ENCODE peak calls at places on chromosomes 13 and 19, in eight cellular contexts. One of them, this sample, is unnamed.

GRCh38 chr13:106151056-106151699 is 384.3 kb downstream of the EFNB2 start:
- DNase-seq in fibroblast of lung: peak
- DNase-seq in HFF-Myc: peak
- DNase-seq in EL: peak
- DNase-seq in ELR: peak
- DNase-seq in stimulated activated CD8-positive, alpha-beta memory T cell treated with anti-CD3 and anti-CD28 coated beads, Interleukin-15, amount 100 ng/mL, for 24 hours: no peak
- DNase-seq in fibroblast of gingiva: peak
- DNase-seq in GDM1: no peak
- DNase-seq in this sample: peak

GRCh38 chr13:46728777-46729176 is 68.2 kb downstream of the ESD start:
- DNase-seq in fibroblast of lung: no peak
- DNase-seq in HFF-Myc: no peak
- DNase-seq in stimulated activated CD8-positive, alpha-beta memory T cell treated with anti-CD3 and anti-CD28 coated beads, Interleukin-15, amount 100 ng/mL, for 24 hours: no peak
- DNase-seq in GDM1: no peak
- DNase-seq in fibroblast of gingiva: no peak
- DNase-seq in EL: peak
- DNase-seq in ELR: peak
- DNase-seq in this sample: no peak

GRCh38 chr13:109939105-109939504 is 152.7 kb upstream of the IRS2 start:
- DNase-seq in ELR: no peak
- DNase-seq in EL: no peak
- DNase-seq in fibroblast of gingiva: peak
- DNase-seq in GDM1: no peak
- DNase-seq in stimulated activated CD8-positive, alpha-beta memory T cell treated with anti-CD3 and anti-CD28 coated beads, Interleukin-15, amount 100 ng/mL, for 24 hours: no peak
- DNase-seq in HFF-Myc: no peak
- DNase-seq in fibroblast of lung: no peak
- DNase-seq in this sample: no peak

GRCh38 chr13:27481766-27482165 is 31.4 kb upstream of the MTIF3 start:
- DNase-seq in ELR: peak
- DNase-seq in GDM1: peak
- DNase-seq in EL: peak
- DNase-seq in fibroblast of lung: no peak
- DNase-seq in stimulated activated CD8-positive, alpha-beta memory T cell treated with anti-CD3 and anti-CD28 coated beads, Interleukin-15, amount 100 ng/mL, for 24 hours: no peak
- DNase-seq in fibroblast of gingiva: no peak
- DNase-seq in HFF-Myc: no peak
- DNase-seq in this sample: peak

GRCh38 chr19:38270587-38271167 is 6.3 kb downstream of the SPINT2 start:
- DNase-seq in HFF-Myc: no peak
- DNase-seq in GDM1: no peak
- DNase-seq in ELR: peak
- DNase-seq in stimulated activated CD8-positive, alpha-beta memory T cell treated with anti-CD3 and anti-CD28 coated beads, Interleukin-15, amount 100 ng/mL, for 24 hours: no peak
- DNase-seq in fibroblast of lung: peak
- DNase-seq in EL: peak
- DNase-seq in fibroblast of gingiva: peak
- DNase-seq in this sample: peak

GRCh38 chr13:108033800-108034707 is 181.3 kb downstream of the LIG4 start:
- DNase-seq in fibroblast of gingiva: no peak
- DNase-seq in fibroblast of lung: peak
- DNase-seq in HFF-Myc: no peak
- DNase-seq in EL: no peak
- DNase-seq in stimulated activated CD8-positive, alpha-beta memory T cell treated with anti-CD3 and anti-CD28 coated beads, Interleukin-15, amount 100 ng/mL, for 24 hours: no peak
- DNase-seq in ELR: no peak
- DNase-seq in GDM1: no peak
- DNase-seq in this sample: no peak

GRCh38 chr13:73138276-73138950 is 79.6 kb downstream of the KLF5 start:
- DNase-seq in fibroblast of lung: peak
- DNase-seq in EL: peak
- DNase-seq in GDM1: no peak
- DNase-seq in stimulated activated CD8-positive, alpha-beta memory T cell treated with anti-CD3 and anti-CD28 coated beads, Interleukin-15, amount 100 ng/mL, for 24 hours: no peak
- DNase-seq in HFF-Myc: no peak
- DNase-seq in ELR: peak
- DNase-seq in fibroblast of gingiva: peak
- DNase-seq in this sample: peak

GRCh38 chr19:11179716-11180297 is 17.5 kb downstream of the KANK2 start:
- DNase-seq in stimulated activated CD8-positive, alpha-beta memory T cell treated with anti-CD3 and anti-CD28 coated beads, Interleukin-15, amount 100 ng/mL, for 24 hours: no peak
- DNase-seq in ELR: no peak
- DNase-seq in fibroblast of lung: no peak
- DNase-seq in HFF-Myc: no peak
- DNase-seq in EL: no peak
- DNase-seq in GDM1: no peak
- DNase-seq in fibroblast of gingiva: no peak
- DNase-seq in this sample: no peak

GRCh38 chr13:109096101-109096500 is 466.7 kb downstream of the MYO16 start:
- DNase-seq in fibroblast of gingiva: no peak
- DNase-seq in stimulated activated CD8-positive, alpha-beta memory T cell treated with anti-CD3 and anti-CD28 coated beads, Interleukin-15, amount 100 ng/mL, for 24 hours: no peak
- DNase-seq in ELR: peak
- DNase-seq in HFF-Myc: no peak
- DNase-seq in fibroblast of lung: no peak
- DNase-seq in EL: no peak
- DNase-seq in GDM1: peak
- DNase-seq in this sample: no peak

GRCh38 chr13:43895940-43896339 is 16.2 kb downstream of the LACC1 start:
- DNase-seq in stimulated activated CD8-positive, alpha-beta memory T cell treated with anti-CD3 and anti-CD28 coated beads, Interleukin-15, amount 100 ng/mL, for 24 hours: no peak
- DNase-seq in fibroblast of gingiva: peak
- DNase-seq in HFF-Myc: no peak
- DNase-seq in EL: no peak
- DNase-seq in GDM1: no peak
- DNase-seq in ELR: no peak
- DNase-seq in fibroblast of lung: peak
- DNase-seq in this sample: peak

GRCh38 chr19:572891-573825 is 762 bp downstream of the BSG start:
- DNase-seq in HFF-Myc: no peak
- DNase-seq in fibroblast of gingiva: peak
- DNase-seq in ELR: peak
- DNase-seq in EL: peak
- DNase-seq in stimulated activated CD8-positive, alpha-beta memory T cell treated with anti-CD3 and anti-CD28 coated beads, Interleukin-15, amount 100 ng/mL, for 24 hours: no peak
- DNase-seq in fibroblast of lung: peak
- DNase-seq in GDM1: no peak
- DNase-seq in this sample: peak

GRCh38 chr13:94640676-94641075 is 39.0 kb downstream of the GPR180 start:
- DNase-seq in EL: peak
- DNase-seq in HFF-Myc: no peak
- DNase-seq in GDM1: no peak
- DNase-seq in ELR: peak
- DNase-seq in fibroblast of gingiva: no peak
- DNase-seq in fibroblast of lung: peak
- DNase-seq in stimulated activated CD8-positive, alpha-beta memory T cell treated with anti-CD3 and anti-CD28 coated beads, Interleukin-15, amount 100 ng/mL, for 24 hours: no peak
- DNase-seq in this sample: peak

GRCh38 chr19:580274-580835 is 8.0 kb downstream of the BSG start:
- DNase-seq in GDM1: no peak
- DNase-seq in fibroblast of lung: no peak
- DNase-seq in stimulated activated CD8-positive, alpha-beta memory T cell treated with anti-CD3 and anti-CD28 coated beads, Interleukin-15, amount 100 ng/mL, for 24 hours: no peak
- DNase-seq in EL: no peak
- DNase-seq in HFF-Myc: no peak
- DNase-seq in fibroblast of gingiva: no peak
- DNase-seq in ELR: no peak
- DNase-seq in this sample: no peak

GRCh38 chr19:18594096-18594823 is 5.7 kb downstream of the REX1BD start:
- DNase-seq in EL: peak
- DNase-seq in ELR: peak
- DNase-seq in stimulated activated CD8-positive, alpha-beta memory T cell treated with anti-CD3 and anti-CD28 coated beads, Interleukin-15, amount 100 ng/mL, for 24 hours: peak
- DNase-seq in GDM1: peak
- DNase-seq in fibroblast of lung: peak
- DNase-seq in fibroblast of gingiva: peak
- DNase-seq in HFF-Myc: no peak
- DNase-seq in this sample: peak

GRCh38 chr13:48275507-48275906 is 28.0 kb upstream of the RB1 start:
- DNase-seq in EL: no peak
- DNase-seq in fibroblast of gingiva: no peak
- DNase-seq in ELR: no peak
- DNase-seq in HFF-Myc: no peak
- DNase-seq in stimulated activated CD8-positive, alpha-beta memory T cell treated with anti-CD3 and anti-CD28 coated beads, Interleukin-15, amount 100 ng/mL, for 24 hours: no peak
- DNase-seq in GDM1: no peak
- DNase-seq in fibroblast of lung: no peak
- DNase-seq in this sample: no peak

GRCh38 chr19:15323496-15324235 is 8.7 kb downstream of the BRD4 start:
- DNase-seq in fibroblast of lung: peak
- DNase-seq in stimulated activated CD8-positive, alpha-beta memory T cell treated with anti-CD3 and anti-CD28 coated beads, Interleukin-15, amount 100 ng/mL, for 24 hours: no peak
- DNase-seq in GDM1: no peak
- DNase-seq in EL: peak
- DNase-seq in fibroblast of gingiva: peak
- DNase-seq in HFF-Myc: no peak
- DNase-seq in ELR: peak
- DNase-seq in this sample: peak